ENCODE peak calls at places on chromosomes 1 and 21, in nine cellular contexts. N is K562; A is PC-9; H is heart left ventricle; X is effector memory CD4-positive, alpha-beta T cell; D is Panc1; R is uterus; L is suprapubic skin; C is tibial artery. Q is an unnamed sample.

GRCh38 chr1:7528386-7529031 is 242.6 kb upstream of the VAMP3 start:
- DNase-seq in A (no peak), R (no peak), C (no peak), L (no peak), H (no peak), D (no peak), X (no peak), N (no peak), Q (no peak)

GRCh38 chr1:183887826-183888819 is 83.2 kb downstream of the RGL1 start:
- DNase-seq in H (no peak), R (no peak), X (no peak), D (no peak), N (no peak), A (no peak), C (no peak), L (no peak), Q (no peak)

GRCh38 chr1:165793951-165794350 is 25.3 kb upstream of the TMCO1 start:
- DNase-seq in N (no peak), L (no peak), H (no peak), X (no peak), D (no peak), C (no peak), A (no peak), R (no peak), Q (no peak)

GRCh38 chr21:40351006-40351405 is 483.8 kb downstream of the PCP4 start:
- DNase-seq in D (no peak), R (no peak), N (no peak), L (no peak), H (no peak), X (no peak), A (no peak), C (no peak), Q (no peak)

GRCh38 chr21:26491663-26492062 is 81.4 kb downstream of the CYYR1 start:
- DNase-seq in N (no peak), C (no peak), L (no peak), D (no peak), A (no peak), H (no peak), R (no peak), X (no peak), Q (no peak)

GRCh38 chr1:78092686-78093085 is 46.9 kb downstream of the GIPC2 start:
- DNase-seq in C (no peak), L (no peak), H (no peak), D (no peak), X (no peak), R (no peak), N (no peak), A (peak), Q (no peak)

GRCh38 chr1:39102537-39103320 is 76.6 kb downstream of the NDUFS5 start:
- DNase-seq in H (peak), D (no peak), R (peak), N (peak), X (no peak), C (no peak), L (no peak), A (peak), Q (no peak)

GRCh38 chr1:52915855-52916220 is 5.7 kb downstream of the ECHDC2 start:
- DNase-seq in A (no peak), R (no peak), H (no peak), D (no peak), N (no peak), L (no peak), C (no peak), X (no peak), Q (no peak)

GRCh38 chr1:115477071-115477470 is 139.0 kb upstream of the NGF start:
- DNase-seq in N (no peak), H (no peak), L (no peak), X (no peak), D (no peak), C (peak), R (no peak), A (no peak), Q (no peak)

GRCh38 chr1:214123061-214123784 is 135.4 kb downstream of the PROX1 start:
- DNase-seq in C (no peak), L (no peak), X (no peak), R (peak), H (peak), D (peak), N (peak), A (peak), Q (no peak)

GRCh38 chr1:247367786-247368342 is 36.2 kb upstream of the ZNF496 start:
- DNase-seq in A (no peak), D (no peak), N (no peak), X (no peak), C (no peak), L (no peak), R (peak), H (peak), Q (no peak)

GRCh38 chr21:44871576-44872265 is 1.8 kb downstream of the PTTG1IP start:
- DNase-seq in D (no peak), R (peak), A (peak), C (peak), L (peak), N (no peak), H (no peak), X (no peak), Q (no peak)

GRCh38 chr1:5189384-5189783 is 535.0 kb downstream of the AJAP1 start:
- DNase-seq in N (no peak), A (no peak), R (no peak), H (no peak), X (no peak), C (no peak), L (no peak), D (no peak), Q (no peak)

GRCh38 chr1:53321776-53322602 is 5.9 kb downstream of the LRP8 start:
- DNase-seq in X (no peak), L (no peak), R (no peak), A (no peak), C (no peak), N (no peak), D (no peak), H (no peak), Q (no peak)

GRCh38 chr21:29526545-29526944 is 227.8 kb downstream of the BACH1 start:
- DNase-seq in C (no peak), A (no peak), D (no peak), N (no peak), L (no peak), H (no peak), R (no peak), X (no peak), Q (no peak)

GRCh38 chr1:29761159-29761928 is 525.0 kb downstream of the PTPRU start:
- DNase-seq in D (no peak), L (no peak), N (no peak), C (no peak), X (no peak), H (peak), A (no peak), R (no peak), Q (no peak)

GRCh38 chr1:53602376-53602775 is 136.6 kb downstream of the GLIS1 start:
- DNase-seq in D (no peak), C (peak), R (no peak), H (no peak), X (no peak), A (no peak), L (peak), N (no peak), Q (no peak)

GRCh38 chr1:91803847-91804545 is 82.0 kb downstream of the TGFBR3 start:
- DNase-seq in L (no peak), C (no peak), N (no peak), H (no peak), R (no peak), A (peak), X (peak), D (no peak), Q (no peak)

GRCh38 chr1:44300882-44301281 is 54.2 kb downstream of the ERI3 start:
- DNase-seq in L (no peak), N (no peak), X (no peak), H (no peak), A (no peak), R (no peak), D (no peak), C (no peak), Q (no peak)

GRCh38 chr1:101371259-101371658 is 134.4 kb downstream of the S1PR1 start:
- DNase-seq in D (no peak), X (no peak), H (no peak), R (no peak), C (no peak), L (no peak), A (peak), N (no peak), Q (no peak)

GRCh38 chr1:97820470-97821188 is 100.2 kb downstream of the DPYD start:
- DNase-seq in X (no peak), C (no peak), R (no peak), H (no peak), N (no peak), A (peak), L (no peak), D (peak), Q (no peak)

GRCh38 chr1:68293609-68294353 is 61.5 kb upstream of the WLS start:
- DNase-seq in H (peak), A (no peak), D (no peak), C (no peak), R (no peak), X (no peak), N (no peak), L (no peak), Q (peak)

GRCh38 chr1:23101891-23102688 is 66.6 kb downstream of the LUZP1 start:
- DNase-seq in A (peak), N (no peak), C (no peak), D (peak), R (no peak), L (no peak), X (no peak), H (no peak), Q (no peak)

GRCh38 chr1:227372662-227373061 is 54.4 kb upstream of the CDC42BPA start:
- DNase-seq in H (no peak), D (no peak), A (no peak), C (no peak), N (no peak), L (no peak), R (no peak), X (no peak), Q (no peak)

GRCh38 chr1:247906504-247907047 is 11.2 kb downstream of the OR2W3 start:
- DNase-seq in H (no peak), L (no peak), X (no peak), C (no peak), A (peak), R (no peak), D (peak), N (no peak), Q (no peak)

GRCh38 chr1:98044766-98045165 is 123.9 kb upstream of the DPYD start:
- DNase-seq in L (no peak), D (no peak), C (no peak), N (no peak), R (no peak), H (no peak), A (no peak), X (no peak), Q (no peak)

GRCh38 chr1:224589006-224589405 is 27.1 kb upstream of the CNIH3 start:
- DNase-seq in L (no peak), H (no peak), D (no peak), A (no peak), R (no peak), C (no peak), N (no peak), X (no peak), Q (no peak)

GRCh38 chr1:245091818-245092637 is 62.8 kb upstream of the KIF26B start:
- DNase-seq in A (peak), X (no peak), R (peak), D (peak), N (peak), C (no peak), L (peak), H (peak), Q (no peak)

GRCh38 chr1:89908993-89909436 is 85.9 kb upstream of the ZNF326 start:
- DNase-seq in D (no peak), C (no peak), A (peak), R (no peak), H (peak), L (no peak), N (no peak), X (no peak), Q (no peak)

GRCh38 chr1:202107321-202107761 is 15.4 kb upstream of the GPR37L1 start:
- DNase-seq in X (no peak), R (no peak), L (no peak), C (no peak), D (no peak), H (peak), N (no peak), A (peak), Q (peak)

GRCh38 chr1:54681396-54681795 is 34.3 kb upstream of the TTC4 start:
- DNase-seq in H (no peak), R (no peak), X (no peak), A (peak), N (no peak), D (no peak), L (no peak), C (no peak), Q (no peak)

GRCh38 chr1:25107643-25108010 is 124.7 kb downstream of the SYF2 start:
- DNase-seq in C (no peak), X (no peak), N (no peak), L (no peak), D (no peak), H (no peak), A (no peak), R (no peak), Q (no peak)

GRCh38 chr1:21534674-21535378 is 25.6 kb downstream of the ALPL start:
- DNase-seq in C (no peak), R (no peak), N (peak), L (no peak), X (no peak), H (peak), D (peak), A (peak), Q (no peak)
- H3K27ac ChIP-seq in C (no peak), R (no peak), N (no peak), L (no peak), X (no peak), H (no peak), D (no peak), A (no peak), Q (peak)

DNA sequence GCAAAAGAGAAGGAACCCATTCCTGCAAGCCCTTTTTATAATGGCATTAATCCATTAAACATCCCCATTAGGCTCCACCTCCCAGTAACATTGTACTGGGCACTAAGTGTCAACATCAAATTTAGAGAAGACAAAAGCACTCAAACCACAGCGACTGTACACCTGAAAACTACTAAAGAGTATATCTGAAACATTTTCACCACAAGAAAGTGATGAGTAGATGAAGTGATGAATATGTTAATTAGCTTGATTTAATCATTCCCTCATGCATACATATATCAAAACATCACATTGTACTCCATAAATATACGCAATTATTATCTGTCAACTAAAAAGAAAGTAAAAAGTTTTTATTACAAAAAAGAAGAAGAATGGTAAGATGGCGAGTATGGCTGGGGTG is 26.4 kb downstream of the ACP6 start:
- DNase-seq in D (no peak), N (no peak), X (no peak), L (no peak), C (no peak), H (no peak), A (no peak), R (no peak), Q (no peak)
- H3K27ac ChIP-seq in D (no peak), N (no peak), X (no peak), L (no peak), C (no peak), H (no peak), A (no peak), R (no peak), Q (no peak)

GRCh38 chr1:160408864-160409263 is 8.5 kb downstream of the VANGL2 start:
- DNase-seq in C (no peak), A (no peak), N (no peak), L (no peak), D (no peak), R (no peak), X (no peak), H (no peak), Q (no peak)
- H3K27ac ChIP-seq in C (no peak), A (no peak), N (no peak), L (peak), D (no peak), R (no peak), X (no peak), H (no peak), Q (no peak)

DNA sequence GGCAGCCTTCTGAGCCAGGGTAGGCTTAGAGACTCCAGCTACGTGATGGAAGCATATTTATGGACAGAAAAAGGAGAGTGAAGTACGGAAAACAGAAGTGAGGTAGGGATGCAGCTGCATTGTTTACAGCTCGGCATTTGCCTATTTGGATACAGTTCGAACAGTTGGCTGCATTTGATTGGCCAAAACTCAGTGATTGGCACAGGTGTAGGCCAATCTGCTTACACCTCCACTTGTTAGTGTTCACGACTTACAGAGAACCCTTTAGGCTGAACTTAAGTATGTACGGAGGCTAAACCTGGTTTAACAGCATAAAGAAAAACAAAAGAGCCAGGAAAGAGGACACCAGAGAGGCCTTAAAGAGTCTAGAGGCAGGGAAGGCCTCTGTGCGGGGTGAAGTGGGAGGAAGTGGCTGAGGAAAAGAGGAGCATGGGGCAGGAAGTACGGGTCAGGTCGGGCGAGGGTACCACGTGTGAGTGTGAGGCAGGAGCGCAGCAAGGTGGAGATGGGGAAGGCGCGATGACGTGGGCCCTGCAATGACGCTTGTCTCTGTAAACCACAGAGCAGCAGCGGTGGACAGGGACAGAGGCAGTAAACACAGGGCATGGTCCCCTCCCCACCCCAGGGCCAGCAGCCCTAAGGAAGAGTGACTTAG is 32.0 kb downstream of the RSPH1 start:
- DNase-seq in X (peak), A (no peak), L (no peak), D (no peak), R (no peak), H (no peak), C (peak), N (no peak), Q (no peak)
- H3K27ac ChIP-seq in X (peak), A (no peak), L (no peak), D (no peak), R (no peak), H (no peak), C (no peak), N (no peak), Q (no peak)

GRCh38 chr1:198923940-198924339 is 285.1 kb downstream of the PTPRC start:
- DNase-seq in A (no peak), N (no peak), R (no peak), D (no peak), H (no peak), L (no peak), C (no peak), X (no peak), Q (no peak)

GRCh38 chr1:198918920-198919319 is 280.1 kb downstream of the PTPRC start:
- DNase-seq in X (no peak), L (no peak), A (no peak), D (no peak), C (no peak), R (no peak), H (no peak), N (no peak), Q (no peak)

GRCh38 chr1:198922638-198923430 is 284.0 kb downstream of the PTPRC start:
- DNase-seq in D (no peak), L (no peak), H (no peak), C (no peak), A (no peak), R (no peak), N (no peak), X (no peak), Q (no peak)

GRCh38 chr1:198915327-198916231 is 276.7 kb downstream of the PTPRC start:
- DNase-seq in A (peak), R (no peak), D (no peak), H (no peak), N (no peak), C (no peak), X (no peak), L (no peak), Q (no peak)

DNA sequence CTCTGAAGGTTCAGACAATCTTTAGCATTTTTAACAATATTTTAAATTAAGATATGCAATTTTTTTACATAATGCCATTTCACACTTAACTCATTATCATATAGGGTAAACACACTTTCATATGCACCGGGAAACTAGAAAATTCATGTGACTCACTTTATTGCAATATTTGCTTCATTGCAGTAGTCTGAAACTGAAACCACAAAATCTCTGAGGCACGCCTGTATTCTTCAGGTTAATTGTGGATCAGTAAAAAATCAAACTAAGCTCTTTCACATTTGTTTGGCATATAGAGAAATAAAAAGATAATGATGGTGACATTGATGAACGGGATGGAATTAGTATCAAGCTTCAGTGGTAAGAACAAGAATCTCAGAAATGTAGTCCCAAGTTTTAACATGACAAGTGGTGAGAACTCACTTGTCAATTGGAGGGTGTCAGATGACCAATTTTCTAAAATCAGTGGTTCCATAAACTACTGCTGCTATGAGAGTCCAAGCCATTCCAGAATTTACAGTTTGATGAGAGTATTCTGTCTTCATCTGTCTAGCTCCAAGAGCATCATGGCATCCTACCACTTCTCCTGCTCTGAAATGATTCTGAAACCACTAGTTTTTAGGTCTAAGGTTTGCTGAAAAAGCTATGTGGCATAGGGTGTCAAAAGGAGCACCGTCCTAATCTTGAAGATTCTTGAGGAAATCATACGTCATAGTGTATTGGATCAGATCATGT is 281.0 kb downstream of the PTPRC start:
- DNase-seq in N (no peak), L (no peak), H (no peak), R (no peak), D (no peak), A (no peak), C (no peak), X (no peak), Q (no peak)
- H3K27ac ChIP-seq in N (no peak), L (no peak), H (no peak), R (no peak), D (no peak), A (no peak), C (no peak), X (peak), Q (peak)

Q was measured in left ventricle myocardium inferior.